ENCODE peak calls at places on chromosomes 11 and 22, in five cellular contexts. R is NCI-H2081; C is EH; T is activated T-helper 1 cell treated with anti-CD3 and anti-CD28 coated beads, Interleukin-2, amount 50 U/mL, for 16 hours; Z is HuH-7. L is an unnamed sample.

GRCh38 chr11:9774591-9775392 is 110.9 kb downstream of the SWAP70 start:
- DNase-seq in Z (no peak), C (peak), T (no peak), R (no peak), L (no peak)

GRCh38 chr11:8099291-8099899 is 18.4 kb downstream of the TUB start:
- DNase-seq in R (peak), Z (peak), C (peak), T (peak), L (peak)

GRCh38 chr22:42468841-42469240 is 36.6 kb upstream of the NFAM1 start:
- DNase-seq in C (no peak), Z (no peak), R (no peak), T (no peak), L (no peak)

GRCh38 chr11:17972987-17973386 is 39.9 kb downstream of the SERGEF start:
- DNase-seq in R (no peak), Z (peak), C (peak), T (no peak), L (peak)

GRCh38 chr22:24405631-24406321 is 21.6 kb upstream of the ADORA2A start:
- DNase-seq in Z (no peak), C (no peak), R (no peak), T (no peak), L (no peak)

GRCh38 chr11:14414470-14415461 is 55.8 kb upstream of the RRAS2 start:
- DNase-seq in R (no peak), T (peak), C (peak), Z (no peak), L (no peak)

GRCh38 chr22:48091656-48092223 is 1329.3 kb downstream of the TBC1D22A start:
- DNase-seq in R (no peak), T (no peak), C (no peak), Z (no peak), L (no peak)

GRCh38 chr11:36557991-36558390 is 9.8 kb upstream of the RAG1 start:
- DNase-seq in T (no peak), C (no peak), Z (no peak), R (no peak), L (no peak)

GRCh38 chr22:36463783-36464184 is 17.7 kb downstream of the TXN2 start:
- DNase-seq in T (no peak), Z (no peak), R (no peak), C (no peak), L (no peak)

GRCh38 chr11:44112083-44112865 is 16.8 kb downstream of the EXT2 start:
- DNase-seq in R (peak), Z (no peak), T (no peak), C (peak), L (no peak)

GRCh38 chr11:29328961-29329441 is 687.8 kb downstream of the KCNA4 start:
- DNase-seq in R (peak), Z (peak), T (no peak), C (peak), L (peak)

GRCh38 chr11:124823512-124824376 is 23.5 kb upstream of the MSANTD2 start:
- DNase-seq in T (no peak), C (no peak), R (no peak), Z (no peak), L (no peak)

GRCh38 chr11:19995131-19995530 is 165.1 kb downstream of the DBX1 start:
- DNase-seq in T (no peak), R (no peak), Z (no peak), C (peak), L (peak)

GRCh38 chr22:49887074-49887471 is 31.2 kb downstream of the ALG12 start:
- DNase-seq in Z (no peak), T (no peak), R (no peak), C (no peak), L (no peak)

GRCh38 chr22:32967285-32968101 is 90.7 kb downstream of the SYN3 start:
- DNase-seq in C (no peak), T (no peak), Z (peak), R (no peak), L (peak)

GRCh38 chr11:80898910-80899309 is 1458.1 kb upstream of the TENM4 start:
- DNase-seq in R (no peak), C (no peak), T (no peak), Z (no peak), L (no peak)

GRCh38 chr11:65298131-65298535 is 16.5 kb upstream of the CDC42EP2 start:
- DNase-seq in T (no peak), Z (no peak), R (no peak), C (peak), L (no peak)

GRCh38 chr11:111301840-111302113 is 3.4 kb downstream of the POU2AF3 start:
- DNase-seq in R (peak), C (no peak), T (no peak), Z (no peak), L (no peak)

GRCh38 chr11:19650929-19651487 is 61.6 kb upstream of the NAV2 start:
- DNase-seq in R (no peak), Z (no peak), C (no peak), T (no peak), L (no peak)

GRCh38 chr11:47259178-47259977 is 1.6 kb downstream of the NR1H3 start:
- DNase-seq in R (no peak), Z (peak), C (peak), T (no peak), L (peak)

GRCh38 chr11:130601141-130601540 is 152.7 kb downstream of the ADAMTS15 start:
- DNase-seq in C (peak), T (no peak), Z (no peak), R (no peak), L (no peak)

GRCh38 chr11:57638005-57638760 is 11.5 kb downstream of the YPEL4 start:
- DNase-seq in C (peak), R (no peak), Z (peak), T (no peak), L (peak)

GRCh38 chr22:22168190-22168940 is 76.2 kb upstream of the VPREB1 start:
- DNase-seq in C (peak), T (no peak), Z (no peak), R (no peak), L (peak)

GRCh38 chr22:21673534-21674321 is 7.9 kb downstream of the PPIL2 start:
- DNase-seq in T (no peak), R (no peak), Z (no peak), C (no peak), L (no peak)

GRCh38 chr11:37503411-37504065 is 905.5 kb upstream of the RAG2 start:
- DNase-seq in C (no peak), Z (no peak), T (no peak), R (no peak), L (no peak)

GRCh38 chr11:60124802-60125432 is 36.5 kb downstream of the MS4A2 start:
- DNase-seq in R (no peak), C (no peak), Z (no peak), T (no peak), L (no peak)

GRCh38 chr11:35173011-35173511 is 34.1 kb downstream of the CD44 start:
- DNase-seq in R (no peak), Z (peak), C (peak), T (no peak), L (peak)

L was measured in HepG2.